ENCODE peak calls at places on chromosomes 1 and 21, in eight cellular contexts. G is fibroblast of mammary gland; L is T-helper 9 cell; Z is ELF-1; S is activated T-cell treated with anti-CD3 and anti-CD28 coated beads, Interleukin-2, amount 50 U/mL, for 72 hours; W is lower leg skin; R is HT1080; U is germinal center. F is an unnamed sample.

GRCh38 chr1:16905856-16906702 is 10.3 kb downstream of the RNU1-2 start:
- DNase-seq in G (peak), L (no peak), Z (no peak), S (peak), W (peak), R (no peak), U (no peak), F (no peak)

GRCh38 chr21:26833460-26833939 is 11.7 kb downstream of the ADAMTS1 start:
- DNase-seq in G (no peak), L (no peak), Z (no peak), S (no peak), W (no peak), R (no peak), U (no peak), F (no peak)

GRCh38 chr1:64898107-64898861 is 68.1 kb downstream of the JAK1 start:
- DNase-seq in G (peak), L (peak), Z (peak), S (no peak), W (peak), R (peak), U (peak), F (peak)

GRCh38 chr21:38751379-38752050 is 54.2 kb upstream of the ETS2 start:
- DNase-seq in G (no peak), L (no peak), Z (no peak), S (no peak), W (peak), R (no peak), U (no peak), F (peak)

GRCh38 chr1:92538048-92538412 is 51.3 kb upstream of the GFI1 start:
- DNase-seq in G (peak), L (no peak), Z (no peak), S (peak), W (no peak), R (peak), U (peak), F (peak)

GRCh38 chr21:27475363-27475955 is 508.6 kb upstream of the ADAMTS5 start:
- DNase-seq in G (peak), L (no peak), Z (no peak), S (no peak), W (no peak), R (no peak), U (no peak), F (peak)

GRCh38 chr1:65994223-65994622 is 201.5 kb downstream of the PDE4B start:
- DNase-seq in G (no peak), L (no peak), Z (no peak), S (no peak), W (no peak), R (no peak), U (no peak), F (no peak)

GRCh38 chr1:220804202-220804586 is 17.5 kb downstream of the MTARC1 start:
- DNase-seq in G (no peak), L (no peak), Z (no peak), S (no peak), W (peak), R (no peak), U (no peak), F (no peak)

GRCh38 chr1:169238506-169238905 is 129.1 kb downstream of the NME7 start:
- DNase-seq in G (peak), L (no peak), Z (no peak), S (no peak), W (no peak), R (peak), U (no peak), F (no peak)

GRCh38 chr1:151720190-151720953 is 950 bp upstream of the RIIAD1 start:
- DNase-seq in G (no peak), L (no peak), Z (no peak), S (no peak), W (no peak), R (no peak), U (no peak), F (no peak)

GRCh38 chr1:220751130-220751529 is 3.0 kb downstream of the MTARC2 start:
- DNase-seq in G (no peak), L (no peak), Z (no peak), S (no peak), W (no peak), R (no peak), U (no peak), F (no peak)

GRCh38 chr1:236526079-236526478 is 2.3 kb downstream of the LGALS8 start:
- DNase-seq in G (no peak), L (no peak), Z (no peak), S (no peak), W (no peak), R (no peak), U (no peak), F (no peak)

GRCh38 chr1:93574991-93575390 is 106.6 kb downstream of the BCAR3 start:
- DNase-seq in G (no peak), L (no peak), Z (no peak), S (no peak), W (no peak), R (no peak), U (no peak), F (no peak)

GRCh38 chr1:111973150-111973549 is 16.3 kb downstream of the KCND3 start:
- DNase-seq in G (no peak), L (no peak), Z (no peak), S (no peak), W (no peak), R (no peak), U (no peak), F (no peak)

GRCh38 chr1:190904091-190904695 is 426.5 kb upstream of the BRINP3 start:
- DNase-seq in G (no peak), L (no peak), Z (no peak), S (no peak), W (no peak), R (peak), U (no peak), F (peak)

GRCh38 chr1:112689842-112690237 is 15.4 kb downstream of the MOV10 start:
- DNase-seq in G (no peak), L (no peak), Z (no peak), S (no peak), W (peak), R (no peak), U (no peak), F (no peak)

GRCh38 chr21:15495965-15496364 is 233.8 kb upstream of the USP25 start:
- DNase-seq in G (peak), L (no peak), Z (no peak), S (no peak), W (no peak), R (peak), U (no peak), F (peak)

GRCh38 chr1:226457307-226457712 is 49.4 kb upstream of the PARP1 start:
- DNase-seq in G (peak), L (peak), Z (peak), S (peak), W (no peak), R (peak), U (peak), F (peak)

GRCh38 chr1:108692724-108693655 is 880 bp downstream of the PRPF38B start:
- DNase-seq in G (peak), L (peak), Z (peak), S (peak), W (peak), R (peak), U (peak), F (peak)

GRCh38 chr1:26923711-26924110 is 2.2 kb downstream of the NUDC start:
- DNase-seq in G (peak), L (no peak), Z (no peak), S (no peak), W (no peak), R (peak), U (no peak), F (peak)

GRCh38 chr1:145988773-145989172 is 7.6 kb downstream of the TXNIP start:
- DNase-seq in G (no peak), L (no peak), Z (no peak), S (no peak), W (no peak), R (no peak), U (no peak), F (no peak)

GRCh38 chr1:66132324-66132723 is 339.6 kb downstream of the PDE4B start:
- DNase-seq in G (no peak), L (no peak), Z (no peak), S (no peak), W (no peak), R (no peak), U (no peak), F (no peak)

GRCh38 chr1:7298145-7298544 is 473.0 kb upstream of the VAMP3 start:
- DNase-seq in G (no peak), L (no peak), Z (no peak), S (no peak), W (peak), R (no peak), U (no peak), F (peak)